ENCODE peak calls at places on chromosomes 1 and 21, in nine cellular contexts. One of them, this sample, is unnamed.

GRCh38 chr21:25607812-25608737 is 794 bp upstream of the MRPL39 start:
- DNase-seq in stomach: peak; percentile 83
- DNase-seq in SK-N-SH: peak; percentile 78
- DNase-seq in GM12891: peak; percentile 39
- DNase-seq in left cardiac atrium: peak; percentile 83
- DNase-seq in dermis microvascular lymphatic vessel endothelial cell: peak; percentile 54
- DNase-seq in activated effector memory CD4-positive, alpha-beta T cell treated with anti-CD3 and anti-CD28 coated beads, Interleukin-2, amount 50 U/mL, for 16 hours: peak; percentile 91
- DNase-seq in fibroblast of the conjunctiva: peak; percentile 70
- DNase-seq in upper lobe of right lung: peak; percentile 85
- DNase-seq in this sample: peak; percentile 84

GRCh38 chr1:45954401-45954847 is 151.0 kb downstream of the MAST2 start:
- DNase-seq in stomach: no peak
- DNase-seq in SK-N-SH: no peak
- DNase-seq in GM12891: no peak
- DNase-seq in left cardiac atrium: no peak
- DNase-seq in dermis microvascular lymphatic vessel endothelial cell: peak; percentile 10
- DNase-seq in activated effector memory CD4-positive, alpha-beta T cell treated with anti-CD3 and anti-CD28 coated beads, Interleukin-2, amount 50 U/mL, for 16 hours: no peak
- DNase-seq in fibroblast of the conjunctiva: peak; percentile 93
- DNase-seq in upper lobe of right lung: no peak
- DNase-seq in this sample: peak; percentile 61

GRCh38 chr1:17822741-17823426 is 67.8 kb downstream of the ACTL8 start:
- DNase-seq in stomach: peak; percentile 19
- DNase-seq in SK-N-SH: no peak
- DNase-seq in GM12891: no peak
- DNase-seq in left cardiac atrium: no peak
- DNase-seq in dermis microvascular lymphatic vessel endothelial cell: no peak
- DNase-seq in activated effector memory CD4-positive, alpha-beta T cell treated with anti-CD3 and anti-CD28 coated beads, Interleukin-2, amount 50 U/mL, for 16 hours: no peak
- DNase-seq in fibroblast of the conjunctiva: no peak
- DNase-seq in upper lobe of right lung: peak; percentile 37
- DNase-seq in this sample: no peak

GRCh38 chr1:7338439-7338838 is 432.7 kb upstream of the VAMP3 start:
- DNase-seq in stomach: no peak
- DNase-seq in SK-N-SH: no peak
- DNase-seq in GM12891: no peak
- DNase-seq in left cardiac atrium: no peak
- DNase-seq in dermis microvascular lymphatic vessel endothelial cell: no peak
- DNase-seq in activated effector memory CD4-positive, alpha-beta T cell treated with anti-CD3 and anti-CD28 coated beads, Interleukin-2, amount 50 U/mL, for 16 hours: no peak
- DNase-seq in fibroblast of the conjunctiva: no peak
- DNase-seq in upper lobe of right lung: no peak
- DNase-seq in this sample: no peak

GRCh38 chr1:26828352-26829093 is 2.0 kb downstream of the ZDHHC18 start:
- DNase-seq in stomach: peak; percentile 39
- DNase-seq in SK-N-SH: no peak
- DNase-seq in GM12891: no peak
- DNase-seq in left cardiac atrium: no peak
- DNase-seq in dermis microvascular lymphatic vessel endothelial cell: no peak
- DNase-seq in activated effector memory CD4-positive, alpha-beta T cell treated with anti-CD3 and anti-CD28 coated beads, Interleukin-2, amount 50 U/mL, for 16 hours: peak; percentile 75
- DNase-seq in fibroblast of the conjunctiva: no peak
- DNase-seq in upper lobe of right lung: peak; percentile 74
- DNase-seq in this sample: no peak

GRCh38 chr21:38474124-38474523 is 24.2 kb downstream of the ERG start:
- DNase-seq in stomach: no peak
- DNase-seq in SK-N-SH: no peak
- DNase-seq in GM12891: no peak
- DNase-seq in left cardiac atrium: no peak
- DNase-seq in dermis microvascular lymphatic vessel endothelial cell: no peak
- DNase-seq in activated effector memory CD4-positive, alpha-beta T cell treated with anti-CD3 and anti-CD28 coated beads, Interleukin-2, amount 50 U/mL, for 16 hours: no peak
- DNase-seq in fibroblast of the conjunctiva: no peak
- DNase-seq in upper lobe of right lung: no peak
- DNase-seq in this sample: no peak

GRCh38 chr1:6030144-6030543 is 15.5 kb upstream of the KCNAB2 start:
- DNase-seq in stomach: no peak
- DNase-seq in SK-N-SH: no peak
- DNase-seq in GM12891: no peak
- DNase-seq in left cardiac atrium: no peak
- DNase-seq in dermis microvascular lymphatic vessel endothelial cell: no peak
- DNase-seq in activated effector memory CD4-positive, alpha-beta T cell treated with anti-CD3 and anti-CD28 coated beads, Interleukin-2, amount 50 U/mL, for 16 hours: no peak
- DNase-seq in fibroblast of the conjunctiva: no peak
- DNase-seq in upper lobe of right lung: no peak
- DNase-seq in this sample: no peak

GRCh38 chr1:54199765-54200518 is at the start of the genes CYB5RL and MRPL37:
- DNase-seq in stomach: peak; percentile 94
- DNase-seq in SK-N-SH: peak; percentile 97
- DNase-seq in GM12891: peak; percentile 92
- DNase-seq in left cardiac atrium: peak; percentile 92
- DNase-seq in dermis microvascular lymphatic vessel endothelial cell: peak; percentile 92
- DNase-seq in activated effector memory CD4-positive, alpha-beta T cell treated with anti-CD3 and anti-CD28 coated beads, Interleukin-2, amount 50 U/mL, for 16 hours: peak; percentile 96
- DNase-seq in fibroblast of the conjunctiva: peak; percentile 91
- DNase-seq in upper lobe of right lung: peak; percentile 93
- DNase-seq in this sample: peak; percentile 98

GRCh38 chr1:19403256-19403655 is 82.1 kb downstream of the CAPZB start:
- DNase-seq in stomach: no peak
- DNase-seq in SK-N-SH: no peak
- DNase-seq in GM12891: no peak
- DNase-seq in left cardiac atrium: no peak
- DNase-seq in dermis microvascular lymphatic vessel endothelial cell: no peak
- DNase-seq in activated effector memory CD4-positive, alpha-beta T cell treated with anti-CD3 and anti-CD28 coated beads, Interleukin-2, amount 50 U/mL, for 16 hours: no peak
- DNase-seq in fibroblast of the conjunctiva: no peak
- DNase-seq in upper lobe of right lung: no peak
- DNase-seq in this sample: no peak

GRCh38 chr1:3515774-3516480 is 61.5 kb downstream of the ARHGEF16 start:
- DNase-seq in stomach: no peak
- DNase-seq in SK-N-SH: peak; percentile 70
- DNase-seq in GM12891: no peak
- DNase-seq in left cardiac atrium: no peak
- DNase-seq in dermis microvascular lymphatic vessel endothelial cell: no peak
- DNase-seq in activated effector memory CD4-positive, alpha-beta T cell treated with anti-CD3 and anti-CD28 coated beads, Interleukin-2, amount 50 U/mL, for 16 hours: no peak
- DNase-seq in fibroblast of the conjunctiva: no peak
- DNase-seq in upper lobe of right lung: no peak
- DNase-seq in this sample: peak; percentile 63

GRCh38 chr1:31587720-31588423 is 11.6 kb downstream of the TINAGL1 start:
- DNase-seq in stomach: peak; percentile 71
- DNase-seq in SK-N-SH: peak; percentile 94
- DNase-seq in GM12891: peak; percentile 78
- DNase-seq in left cardiac atrium: peak; percentile 73
- DNase-seq in dermis microvascular lymphatic vessel endothelial cell: no peak
- DNase-seq in activated effector memory CD4-positive, alpha-beta T cell treated with anti-CD3 and anti-CD28 coated beads, Interleukin-2, amount 50 U/mL, for 16 hours: peak; percentile 81
- DNase-seq in fibroblast of the conjunctiva: peak; percentile 24
- DNase-seq in upper lobe of right lung: peak; percentile 85
- DNase-seq in this sample: peak; percentile 71

GRCh38 chr1:220040028-220040596 is 6.2 kb downstream of the EPRS1 start:
- DNase-seq in stomach: no peak
- DNase-seq in SK-N-SH: no peak
- DNase-seq in GM12891: no peak
- DNase-seq in left cardiac atrium: no peak
- DNase-seq in dermis microvascular lymphatic vessel endothelial cell: no peak
- DNase-seq in activated effector memory CD4-positive, alpha-beta T cell treated with anti-CD3 and anti-CD28 coated beads, Interleukin-2, amount 50 U/mL, for 16 hours: no peak
- DNase-seq in fibroblast of the conjunctiva: no peak
- DNase-seq in upper lobe of right lung: no peak
- DNase-seq in this sample: no peak

GRCh38 chr21:18384771-18385170 is 18.8 kb downstream of the TMPRSS15 start:
- DNase-seq in stomach: no peak
- DNase-seq in SK-N-SH: peak; percentile 17
- DNase-seq in GM12891: no peak
- DNase-seq in left cardiac atrium: no peak
- DNase-seq in dermis microvascular lymphatic vessel endothelial cell: peak; percentile 0
- DNase-seq in activated effector memory CD4-positive, alpha-beta T cell treated with anti-CD3 and anti-CD28 coated beads, Interleukin-2, amount 50 U/mL, for 16 hours: no peak
- DNase-seq in fibroblast of the conjunctiva: peak; percentile 10
- DNase-seq in upper lobe of right lung: no peak
- DNase-seq in this sample: no peak

GRCh38 chr1:183543619-183544204 is 46.5 kb downstream of the NCF2 start:
- DNase-seq in stomach: no peak
- DNase-seq in SK-N-SH: peak; percentile 48
- DNase-seq in GM12891: no peak
- DNase-seq in left cardiac atrium: no peak
- DNase-seq in dermis microvascular lymphatic vessel endothelial cell: peak; percentile 40
- DNase-seq in activated effector memory CD4-positive, alpha-beta T cell treated with anti-CD3 and anti-CD28 coated beads, Interleukin-2, amount 50 U/mL, for 16 hours: no peak
- DNase-seq in fibroblast of the conjunctiva: peak; percentile 60
- DNase-seq in upper lobe of right lung: no peak
- DNase-seq in this sample: peak; percentile 75

GRCh38 chr1:65393345-65393744 is 27.1 kb upstream of the LEPR start:
- DNase-seq in stomach: no peak
- DNase-seq in SK-N-SH: no peak
- DNase-seq in GM12891: no peak
- DNase-seq in left cardiac atrium: no peak
- DNase-seq in dermis microvascular lymphatic vessel endothelial cell: no peak
- DNase-seq in activated effector memory CD4-positive, alpha-beta T cell treated with anti-CD3 and anti-CD28 coated beads, Interleukin-2, amount 50 U/mL, for 16 hours: peak; percentile 68
- DNase-seq in fibroblast of the conjunctiva: peak; percentile 17
- DNase-seq in upper lobe of right lung: no peak
- DNase-seq in this sample: peak; percentile 7

GRCh38 chr1:108570128-108570527 is 10.2 kb downstream of the EEIG2 start:
- DNase-seq in stomach: no peak
- DNase-seq in SK-N-SH: peak; percentile 31
- DNase-seq in GM12891: no peak
- DNase-seq in left cardiac atrium: no peak
- DNase-seq in dermis microvascular lymphatic vessel endothelial cell: no peak
- DNase-seq in activated effector memory CD4-positive, alpha-beta T cell treated with anti-CD3 and anti-CD28 coated beads, Interleukin-2, amount 50 U/mL, for 16 hours: no peak
- DNase-seq in fibroblast of the conjunctiva: no peak
- DNase-seq in upper lobe of right lung: no peak
- DNase-seq in this sample: peak; percentile 25

GRCh38 chr1:156664949-156665411 is 12.2 kb downstream of the NES start:
- DNase-seq in stomach: no peak
- DNase-seq in SK-N-SH: no peak
- DNase-seq in GM12891: peak; percentile 83
- DNase-seq in left cardiac atrium: peak; percentile 80
- DNase-seq in dermis microvascular lymphatic vessel endothelial cell: no peak
- DNase-seq in activated effector memory CD4-positive, alpha-beta T cell treated with anti-CD3 and anti-CD28 coated beads, Interleukin-2, amount 50 U/mL, for 16 hours: no peak
- DNase-seq in fibroblast of the conjunctiva: no peak
- DNase-seq in upper lobe of right lung: no peak
- DNase-seq in this sample: no peak

GRCh38 chr1:229229137-229229720 is 41.7 kb upstream of the RAB4A start:
- DNase-seq in stomach: no peak
- DNase-seq in SK-N-SH: no peak
- DNase-seq in GM12891: no peak
- DNase-seq in left cardiac atrium: no peak
- DNase-seq in dermis microvascular lymphatic vessel endothelial cell: no peak
- DNase-seq in activated effector memory CD4-positive, alpha-beta T cell treated with anti-CD3 and anti-CD28 coated beads, Interleukin-2, amount 50 U/mL, for 16 hours: no peak
- DNase-seq in fibroblast of the conjunctiva: no peak
- DNase-seq in upper lobe of right lung: no peak
- DNase-seq in this sample: no peak

GRCh38 chr1:115340879-115341278 is 2.8 kb upstream of the NGF start:
- DNase-seq in stomach: no peak
- DNase-seq in SK-N-SH: no peak
- DNase-seq in GM12891: no peak
- DNase-seq in left cardiac atrium: no peak
- DNase-seq in dermis microvascular lymphatic vessel endothelial cell: no peak
- DNase-seq in activated effector memory CD4-positive, alpha-beta T cell treated with anti-CD3 and anti-CD28 coated beads, Interleukin-2, amount 50 U/mL, for 16 hours: no peak
- DNase-seq in fibroblast of the conjunctiva: no peak
- DNase-seq in upper lobe of right lung: no peak
- DNase-seq in this sample: no peak

GRCh38 chr1:202159534-202160371 is 649 bp downstream of the PTPN7 start:
- DNase-seq in stomach: no peak
- DNase-seq in SK-N-SH: no peak
- DNase-seq in GM12891: peak; percentile 51
- DNase-seq in left cardiac atrium: no peak
- DNase-seq in dermis microvascular lymphatic vessel endothelial cell: no peak
- DNase-seq in activated effector memory CD4-positive, alpha-beta T cell treated with anti-CD3 and anti-CD28 coated beads, Interleukin-2, amount 50 U/mL, for 16 hours: peak; percentile 87
- DNase-seq in fibroblast of the conjunctiva: no peak
- DNase-seq in upper lobe of right lung: no peak
- DNase-seq in this sample: no peak

GRCh38 chr1:185786524-185786923 is 52.3 kb downstream of the HMCN1 start:
- DNase-seq in stomach: no peak
- DNase-seq in SK-N-SH: no peak
- DNase-seq in GM12891: no peak
- DNase-seq in left cardiac atrium: no peak
- DNase-seq in dermis microvascular lymphatic vessel endothelial cell: no peak
- DNase-seq in activated effector memory CD4-positive, alpha-beta T cell treated with anti-CD3 and anti-CD28 coated beads, Interleukin-2, amount 50 U/mL, for 16 hours: no peak
- DNase-seq in fibroblast of the conjunctiva: no peak
- DNase-seq in upper lobe of right lung: no peak
- DNase-seq in this sample: peak; percentile 72

GRCh38 chr1:209657140-209657879 is 5.1 kb upstream of the LAMB3 start:
- DNase-seq in stomach: no peak
- DNase-seq in SK-N-SH: no peak
- DNase-seq in GM12891: no peak
- DNase-seq in left cardiac atrium: no peak
- DNase-seq in dermis microvascular lymphatic vessel endothelial cell: no peak
- DNase-seq in activated effector memory CD4-positive, alpha-beta T cell treated with anti-CD3 and anti-CD28 coated beads, Interleukin-2, amount 50 U/mL, for 16 hours: no peak
- DNase-seq in fibroblast of the conjunctiva: no peak
- DNase-seq in upper lobe of right lung: no peak
- DNase-seq in this sample: no peak

GRCh38 chr1:164794310-164794709 is 235.3 kb downstream of the PBX1 start:
- DNase-seq in stomach: no peak
- DNase-seq in SK-N-SH: no peak
- DNase-seq in GM12891: no peak
- DNase-seq in left cardiac atrium: no peak
- DNase-seq in dermis microvascular lymphatic vessel endothelial cell: no peak
- DNase-seq in activated effector memory CD4-positive, alpha-beta T cell treated with anti-CD3 and anti-CD28 coated beads, Interleukin-2, amount 50 U/mL, for 16 hours: no peak
- DNase-seq in fibroblast of the conjunctiva: peak; percentile 87
- DNase-seq in upper lobe of right lung: no peak
- DNase-seq in this sample: peak; percentile 92

GRCh38 chr1:201490708-201491131 is 16.2 kb downstream of the CSRP1 start:
- DNase-seq in stomach: no peak
- DNase-seq in SK-N-SH: no peak
- DNase-seq in GM12891: no peak
- DNase-seq in left cardiac atrium: no peak
- DNase-seq in dermis microvascular lymphatic vessel endothelial cell: no peak
- DNase-seq in activated effector memory CD4-positive, alpha-beta T cell treated with anti-CD3 and anti-CD28 coated beads, Interleukin-2, amount 50 U/mL, for 16 hours: no peak
- DNase-seq in fibroblast of the conjunctiva: no peak
- DNase-seq in upper lobe of right lung: no peak
- DNase-seq in this sample: no peak

This sample was measured in GM03348.